ENCODE peak calls at places on chromosomes 13 and 19, in six cellular contexts. O, B, U, L, X and K are unnamed samples.

GRCh38 chr19:30146346-30146745 is 204.3 kb downstream of the URI1 start:
- DNase-seq in X (no peak), L (no peak), O (no peak), U (no peak), B (no peak), K (no peak)

GRCh38 chr19:49390131-49390977 is 2.3 kb downstream of the KASH5 start:
- DNase-seq in X (no peak), B (no peak), O (no peak), L (no peak), U (no peak), K (no peak)

GRCh38 chr19:57746580-57747471 is at the start of gene ZNF776:
- DNase-seq in B (peak; percentile 98), O (peak; percentile 93), U (no peak), X (peak; percentile 94), L (peak; percentile 69), K (peak; percentile 81)

GRCh38 chr13:109644069-109644750 is 142.2 kb downstream of the IRS2 start:
- DNase-seq in U (no peak), B (no peak), L (no peak), X (no peak), O (no peak), K (no peak)

GRCh38 chr19:5305163-5305562 is 35.4 kb downstream of the PTPRS start:
- DNase-seq in O (no peak), X (no peak), L (no peak), B (no peak), U (no peak), K (no peak)

GRCh38 chr13:37753776-37754175 is 115.8 kb downstream of the TRPC4 start:
- DNase-seq in L (no peak), U (no peak), B (no peak), O (no peak), X (no peak), K (no peak)

GRCh38 chr13:79560954-79561353 is 80.0 kb downstream of the NDFIP2 start:
- DNase-seq in B (no peak), O (no peak), L (no peak), X (no peak), U (no peak), K (no peak)

GRCh38 chr13:113804017-113804702 is 45.1 kb downstream of the TMEM255B start:
- DNase-seq in B (no peak), L (no peak), X (no peak), O (no peak), U (no peak), K (no peak)

GRCh38 chr13:43918636-43919035 is 38.9 kb downstream of the LACC1 start:
- DNase-seq in U (no peak), O (no peak), B (no peak), X (no peak), L (no peak), K (no peak)

GRCh38 chr19:58558623-58559274 is 338 bp upstream of the UBE2M start:
- DNase-seq in O (peak; percentile 99), X (no peak), U (peak; percentile 97), B (peak; percentile 97), L (peak; percentile 100), K (peak; percentile 99)

GRCh38 chr19:37303591-37304171 is 67.2 kb upstream of the ZNF527 start:
- DNase-seq in B (no peak), X (no peak), U (no peak), L (no peak), O (no peak), K (no peak)

GRCh38 chr13:36870050-36870692 is 49.9 kb downstream of the SMAD9 start:
- DNase-seq in X (no peak), L (no peak), O (no peak), B (no peak), U (no peak), K (no peak)

GRCh38 chr13:46475586-46475991 is 77.4 kb upstream of the LRCH1 start:
- DNase-seq in O (peak; percentile 26), X (no peak), L (no peak), B (no peak), U (no peak), K (no peak)

GRCh38 chr13:93603043-93603442 is 376.4 kb downstream of the GPC6 start:
- DNase-seq in L (no peak), B (no peak), O (peak; percentile 96), U (no peak), X (no peak), K (no peak)

GRCh38 chr19:17079710-17080440 is 4.3 kb downstream of the MYO9B start:
- DNase-seq in L (peak; percentile 70), O (peak; percentile 99), B (peak; percentile 53), X (peak; percentile 18), U (peak; percentile 98), K (peak; percentile 62)

GRCh38 chr19:2114821-2115220 is 18.1 kb downstream of the IZUMO4 start:
- DNase-seq in U (no peak), B (no peak), O (no peak), L (no peak), X (no peak), K (no peak)

GRCh38 chr13:110911880-110912279 is 3.0 kb downstream of the ANKRD10 start:
- DNase-seq in B (no peak), L (no peak), U (no peak), X (no peak), O (no peak), K (no peak)

GRCh38 chr13:80454245-80454644 is 113.3 kb upstream of the SPRY2 start:
- DNase-seq in B (no peak), O (peak; percentile 55), X (no peak), L (no peak), U (no peak), K (no peak)

GRCh38 chr19:13089139-13089856 is 13.4 kb downstream of the LYL1 start:
- DNase-seq in U (no peak), B (peak; percentile 41), X (peak; percentile 60), O (no peak), L (no peak), K (no peak)

GRCh38 chr19:40356681-40357595 is 8.4 kb downstream of the PLD3 start:
- DNase-seq in B (no peak), L (no peak), O (peak; percentile 13), U (no peak), X (no peak), K (no peak)